ENCODE peak calls at places on chromosomes 11 and 22, in seven cellular contexts. I is PC-9; Q is gastrocnemius medialis; Z is effector memory CD4-positive, alpha-beta T cell; U is cardiac muscle cell; N is suprapubic skin; K is psoas muscle. P is an unnamed sample.

GRCh38 chr11:116502641-116503061 is 270.1 kb downstream of the BUD13 start:
- DNase-seq in I (no peak), Q (peak; percentile 46), Z (no peak), U (no peak), N (peak; percentile 55), K (peak; percentile 67), P (no peak)

GRCh38 chr11:102319544-102319943 is 2.3 kb downstream of the BIRC3 start:
- DNase-seq in I (peak; percentile 32), Q (no peak), Z (no peak), U (no peak), N (no peak), K (no peak), P (no peak)

GRCh38 chr11:133997556-133997955 is 40.8 kb upstream of the IGSF9B start:
- DNase-seq in I (no peak), Q (no peak), Z (no peak), U (no peak), N (no peak), K (no peak), P (no peak)

GRCh38 chr22:21946262-21946925 is 6.3 kb downstream of the PPM1F start:
- DNase-seq in I (no peak), Q (no peak), Z (no peak), U (no peak), N (no peak), K (no peak), P (no peak)

GRCh38 chr22:19713650-19714319 is 518 bp upstream of the SEPTIN5 start:
- DNase-seq in I (no peak), Q (no peak), Z (no peak), U (peak; percentile 27), N (no peak), K (peak; percentile 56), P (no peak)

GRCh38 chr11:103031834-103032233 is 60.1 kb downstream of the DCUN1D5 start:
- DNase-seq in I (no peak), Q (no peak), Z (no peak), U (no peak), N (no peak), K (no peak), P (no peak)

GRCh38 chr11:42407379-42407778 is 904.4 kb upstream of the API5 start:
- DNase-seq in I (no peak), Q (no peak), Z (no peak), U (peak; percentile 76), N (no peak), K (no peak), P (no peak)

GRCh38 chr11:133787379-133788103 is 57.8 kb downstream of the SPATA19 start:
- DNase-seq in I (no peak), Q (peak; percentile 22), Z (no peak), U (peak; percentile 37), N (no peak), K (peak; percentile 74), P (no peak)

GRCh38 chr11:89922195-89922660 is at the start of gene TRIM49D1:
- DNase-seq in I (no peak), Q (no peak), Z (no peak), U (no peak), N (no peak), K (no peak), P (no peak)

GRCh38 chr11:86360775-86361395 is 13.8 kb upstream of the CCDC81 start:
- DNase-seq in I (peak; percentile 65), Q (no peak), Z (no peak), U (peak; percentile 22), N (no peak), K (no peak), P (no peak)

GRCh38 chr11:92890836-92891235 is 78.6 kb upstream of the MTNR1B start:
- DNase-seq in I (no peak), Q (no peak), Z (no peak), U (no peak), N (no peak), K (no peak), P (no peak)

GRCh38 chr11:47560431-47560830 is 5.0 kb upstream of the PTPMT1 start:
- DNase-seq in I (no peak), Q (no peak), Z (no peak), U (no peak), N (no peak), K (no peak), P (no peak)

GRCh38 chr11:61488651-61489291 is 19.8 kb upstream of the LRRC10B start:
- DNase-seq in I (peak; percentile 95), Q (peak; percentile 52), Z (no peak), U (peak; percentile 42), N (no peak), K (peak; percentile 81), P (peak; percentile 39)

GRCh38 chr22:39135092-39135896 is 17.2 kb downstream of the CBX7 start:
- DNase-seq in I (no peak), Q (no peak), Z (no peak), U (peak; percentile 72), N (no peak), K (no peak), P (peak; percentile 54)

GRCh38 chr11:59207988-59208432 is 4.7 kb downstream of the MPEG1 start:
- DNase-seq in I (peak; percentile 62), Q (no peak), Z (peak; percentile 4), U (peak; percentile 57), N (no peak), K (no peak), P (peak; percentile 52)

GRCh38 chr22:40951795-40952602 is 821 bp downstream of the RBX1 start:
- DNase-seq in I (no peak), Q (no peak), Z (no peak), U (no peak), N (no peak), K (no peak), P (no peak)

GRCh38 chr11:46736615-46737014 is 17.6 kb downstream of the F2 start:
- DNase-seq in I (no peak), Q (no peak), Z (no peak), U (no peak), N (no peak), K (no peak), P (no peak)

GRCh38 chr11:132535830-132536229 is 996.5 kb downstream of the OPCML start:
- DNase-seq in I (no peak), Q (no peak), Z (no peak), U (no peak), N (no peak), K (no peak), P (no peak)
- H3K4me1 ChIP-seq in I (no peaks in the 10 kb centered on the region), Q (no peaks in the 10 kb centered on the region), Z (no peaks in the 10 kb centered on the region), U (peaks cover 4% of the 10 kb centered on the region), N (no peaks in the 10 kb centered on the region), K (no peaks in the 10 kb centered on the region), P (no peaks in the 10 kb centered on the region)

DNA sequence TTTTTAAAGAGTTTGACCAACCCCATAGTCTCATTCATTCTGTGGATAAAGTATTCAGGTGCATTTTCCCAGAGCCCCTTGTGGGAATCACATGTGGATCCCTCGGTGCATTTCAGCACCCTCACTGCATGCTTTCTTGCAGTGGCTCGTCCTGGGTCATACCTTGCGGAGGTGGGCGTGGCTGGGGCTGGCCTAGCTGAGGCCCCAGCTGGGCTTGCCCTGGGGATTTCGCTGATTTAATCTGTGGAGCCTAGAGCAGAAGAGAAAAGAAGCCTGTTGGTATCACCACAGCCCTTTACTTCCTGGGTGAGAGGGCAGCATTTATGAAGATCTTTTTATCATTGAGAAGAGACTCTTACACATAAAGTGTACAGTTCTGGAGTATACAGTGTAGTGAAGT is 53.1 kb downstream of the FBXO7 start:
- DNase-seq in I (peak; percentile 4), Q (no peak), Z (no peak), U (no peak), N (no peak), K (no peak), P (no peak)
- H3K27ac ChIP-seq in I (no peak overlapping the region), Q (no peak overlapping the region), Z (no peak overlapping the region), U (no peak overlapping the region), N (no peak overlapping the region), K (no peak overlapping the region), P (no peak overlapping the region)

DNA sequence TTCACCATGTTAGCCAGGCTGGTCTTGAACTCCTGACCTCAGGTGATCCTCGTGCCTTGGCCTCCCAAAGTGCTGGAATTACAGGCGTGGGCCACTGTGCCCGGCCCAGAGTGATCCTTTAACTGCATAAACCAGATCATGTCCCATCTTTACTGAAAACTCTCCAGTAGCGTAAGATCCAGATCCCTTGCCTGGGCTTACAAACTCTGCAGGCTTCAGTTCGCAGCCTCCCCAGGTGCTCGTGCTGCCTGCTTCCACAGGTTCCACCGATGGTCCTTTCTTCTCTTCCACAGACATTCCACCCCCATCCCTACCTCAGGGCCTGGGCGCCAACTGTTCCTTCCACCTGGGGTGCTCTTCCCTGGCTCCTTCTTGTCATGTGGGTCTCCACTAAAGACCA is 88.8 kb upstream of the SHANK2 start:
- DNase-seq in I (no peak), Q (no peak), Z (no peak), U (no peak), N (no peak), K (peak; percentile 0), P (no peak)
- H3K4me1 ChIP-seq in I (no peaks in the 10 kb centered on the region), Q (no peaks in the 10 kb centered on the region), Z (no peaks in the 10 kb centered on the region), U (no peaks in the 10 kb centered on the region), N (peaks cover 8% of the 10 kb centered on the region), K (no peaks in the 10 kb centered on the region), P (no peaks in the 10 kb centered on the region)

GRCh38 chr22:49663311-49663711 is 164.4 kb downstream of the BRD1 start:
- DNase-seq in I (no peak), Q (no peak), Z (no peak), U (no peak), N (peak; percentile 74), K (no peak), P (no peak)

GRCh38 chr22:49662681-49663080 is 165.0 kb downstream of the BRD1 start:
- DNase-seq in I (no peak), Q (no peak), Z (no peak), U (no peak), N (peak; percentile 66), K (no peak), P (no peak)

GRCh38 chr22:49664371-49664881 is 163.2 kb downstream of the BRD1 start:
- DNase-seq in I (no peak), Q (no peak), Z (no peak), U (no peak), N (peak; percentile 68), K (no peak), P (no peak)

GRCh38 chr22:49664891-49665290 is 162.8 kb downstream of the BRD1 start:
- DNase-seq in I (no peak), Q (no peak), Z (no peak), U (no peak), N (peak; percentile 43), K (no peak), P (no peak)

GRCh38 chr22:49663823-49664222 is 163.8 kb downstream of the BRD1 start:
- DNase-seq in I (no peak), Q (no peak), Z (no peak), U (no peak), N (peak; percentile 69), K (no peak), P (no peak)
- H3K27ac ChIP-seq in I (no peak overlapping the region), Q (no peak overlapping the region), Z (no peak overlapping the region), U (no peak overlapping the region), N (no peak overlapping the region), K (no peak overlapping the region), P (no peak overlapping the region)

DNA sequence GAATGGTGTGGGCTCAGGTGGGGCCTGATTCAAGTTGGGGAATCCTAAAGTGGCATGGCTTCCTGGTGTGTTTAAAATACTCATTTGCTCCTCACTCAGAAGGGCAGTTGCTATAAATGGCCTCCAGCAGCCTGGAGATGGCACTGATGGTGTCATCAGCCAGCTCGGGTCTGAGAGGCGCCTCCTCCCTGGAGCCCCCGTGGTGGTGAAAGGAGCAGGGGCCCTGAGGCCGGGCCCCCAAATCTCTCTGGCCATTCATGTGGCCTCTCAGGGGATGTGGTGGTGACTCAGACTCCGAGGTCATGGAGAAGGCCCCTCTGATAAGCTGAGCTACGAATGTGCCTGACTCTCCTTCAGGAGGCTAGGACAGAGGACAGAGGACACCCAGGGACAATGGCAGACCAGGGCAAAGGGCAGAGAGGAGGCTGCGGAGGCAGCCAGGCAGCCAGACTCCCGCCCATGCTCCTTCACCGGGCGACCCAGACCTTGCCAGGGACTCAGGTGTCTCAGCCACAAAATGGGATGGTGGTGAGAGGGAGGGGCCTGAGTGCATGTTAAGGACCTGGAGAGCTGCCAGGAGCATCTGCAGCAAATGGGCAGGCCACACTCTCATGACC is 129.2 kb downstream of the CTTN start:
- DNase-seq in I (no peak), Q (no peak), Z (no peak), U (no peak), N (no peak), K (peak; percentile 30), P (no peak)
- H3K4me1 ChIP-seq in I (no peaks in the 10 kb centered on the region), Q (no peaks in the 10 kb centered on the region), Z (no peaks in the 10 kb centered on the region), U (peaks cover 4% of the 10 kb centered on the region), N (peaks cover 10% of the 10 kb centered on the region), K (no peaks in the 10 kb centered on the region), P (no peaks in the 10 kb centered on the region)